ENCODE peak calls at places on chromosomes 7 and 10, in ten cellular contexts. One of them, this sample, is unnamed.

GRCh38 chr10:48390933-48391845 is 84.7 kb downstream of the MAPK8 start:
- DNase-seq in RPMI7951: peak
- DNase-seq in CD8-positive, alpha-beta T cell: no peak
- DNase-seq in NCI-H1048: no peak
- DNase-seq in lung microvascular endothelial cell: no peak
- DNase-seq in heart right ventricle: no peak
- DNase-seq in left lung: no peak
- DNase-seq in GM04504: no peak
- DNase-seq in frontal cortex: no peak
- DNase-seq in T-helper 2 cell: no peak
- DNase-seq in this sample: no peak

GRCh38 chr7:70608229-70608628 is 523.7 kb upstream of the GALNT17 start:
- DNase-seq in RPMI7951: no peak
- DNase-seq in CD8-positive, alpha-beta T cell: no peak
- DNase-seq in NCI-H1048: no peak
- DNase-seq in lung microvascular endothelial cell: no peak
- DNase-seq in heart right ventricle: no peak
- DNase-seq in left lung: no peak
- DNase-seq in GM04504: no peak
- DNase-seq in frontal cortex: no peak
- DNase-seq in T-helper 2 cell: no peak
- DNase-seq in this sample: no peak

GRCh38 chr7:140646931-140647647 is 6.5 kb upstream of the DENND2A start:
- DNase-seq in RPMI7951: peak
- DNase-seq in CD8-positive, alpha-beta T cell: no peak
- DNase-seq in NCI-H1048: no peak
- DNase-seq in lung microvascular endothelial cell: no peak
- DNase-seq in heart right ventricle: peak
- DNase-seq in left lung: no peak
- DNase-seq in GM04504: no peak
- DNase-seq in frontal cortex: no peak
- DNase-seq in T-helper 2 cell: peak
- DNase-seq in this sample: no peak

GRCh38 chr10:125868372-125868975 is 12.6 kb downstream of the DHX32 start:
- DNase-seq in RPMI7951: peak
- DNase-seq in CD8-positive, alpha-beta T cell: no peak
- DNase-seq in NCI-H1048: peak
- DNase-seq in lung microvascular endothelial cell: peak
- DNase-seq in heart right ventricle: no peak
- DNase-seq in left lung: no peak
- DNase-seq in GM04504: peak
- DNase-seq in frontal cortex: no peak
- DNase-seq in T-helper 2 cell: no peak
- DNase-seq in this sample: no peak

GRCh38 chr10:5944389-5945202 is 32.7 kb downstream of the IL15RA start:
- DNase-seq in RPMI7951: peak
- DNase-seq in CD8-positive, alpha-beta T cell: no peak
- DNase-seq in NCI-H1048: no peak
- DNase-seq in lung microvascular endothelial cell: peak
- DNase-seq in heart right ventricle: no peak
- DNase-seq in left lung: no peak
- DNase-seq in GM04504: peak
- DNase-seq in frontal cortex: peak
- DNase-seq in T-helper 2 cell: no peak
- DNase-seq in this sample: no peak

GRCh38 chr7:158277219-158278141 is 310.1 kb downstream of the PTPRN2 start:
- DNase-seq in RPMI7951: no peak
- DNase-seq in CD8-positive, alpha-beta T cell: no peak
- DNase-seq in NCI-H1048: no peak
- DNase-seq in lung microvascular endothelial cell: no peak
- DNase-seq in heart right ventricle: no peak
- DNase-seq in left lung: no peak
- DNase-seq in GM04504: no peak
- DNase-seq in frontal cortex: no peak
- DNase-seq in T-helper 2 cell: no peak
- DNase-seq in this sample: no peak

GRCh38 chr10:59336632-59337031 is 25.7 kb downstream of the FAM13C start:
- DNase-seq in RPMI7951: no peak
- DNase-seq in CD8-positive, alpha-beta T cell: no peak
- DNase-seq in NCI-H1048: no peak
- DNase-seq in lung microvascular endothelial cell: no peak
- DNase-seq in heart right ventricle: no peak
- DNase-seq in left lung: no peak
- DNase-seq in GM04504: peak
- DNase-seq in frontal cortex: no peak
- DNase-seq in T-helper 2 cell: no peak
- DNase-seq in this sample: no peak

GRCh38 chr7:75977741-75978140 is 16.7 kb downstream of the TMEM120A start:
- DNase-seq in RPMI7951: no peak
- DNase-seq in CD8-positive, alpha-beta T cell: no peak
- DNase-seq in NCI-H1048: no peak
- DNase-seq in lung microvascular endothelial cell: no peak
- DNase-seq in heart right ventricle: peak
- DNase-seq in left lung: peak
- DNase-seq in GM04504: no peak
- DNase-seq in frontal cortex: no peak
- DNase-seq in T-helper 2 cell: no peak
- DNase-seq in this sample: no peak

GRCh38 chr10:22854935-22855421 is 72.9 kb upstream of the ARMC3 start:
- DNase-seq in RPMI7951: peak
- DNase-seq in CD8-positive, alpha-beta T cell: no peak
- DNase-seq in NCI-H1048: no peak
- DNase-seq in lung microvascular endothelial cell: no peak
- DNase-seq in heart right ventricle: no peak
- DNase-seq in left lung: no peak
- DNase-seq in GM04504: no peak
- DNase-seq in frontal cortex: no peak
- DNase-seq in T-helper 2 cell: no peak
- DNase-seq in this sample: no peak

GRCh38 chr10:115914475-115914874 is 358.5 kb downstream of the GFRA1 start:
- DNase-seq in RPMI7951: no peak
- DNase-seq in CD8-positive, alpha-beta T cell: no peak
- DNase-seq in NCI-H1048: no peak
- DNase-seq in lung microvascular endothelial cell: no peak
- DNase-seq in heart right ventricle: no peak
- DNase-seq in left lung: no peak
- DNase-seq in GM04504: no peak
- DNase-seq in frontal cortex: no peak
- DNase-seq in T-helper 2 cell: no peak
- DNase-seq in this sample: no peak

GRCh38 chr10:35613597-35614226 is 8.6 kb downstream of the GJD4 start:
- DNase-seq in RPMI7951: peak
- DNase-seq in CD8-positive, alpha-beta T cell: no peak
- DNase-seq in NCI-H1048: no peak
- DNase-seq in lung microvascular endothelial cell: peak
- DNase-seq in heart right ventricle: no peak
- DNase-seq in left lung: no peak
- DNase-seq in GM04504: no peak
- DNase-seq in frontal cortex: no peak
- DNase-seq in T-helper 2 cell: no peak
- DNase-seq in this sample: no peak

GRCh38 chr10:1652151-1652550 is 85.2 kb downstream of the ADARB2 start:
- DNase-seq in RPMI7951: no peak
- DNase-seq in CD8-positive, alpha-beta T cell: no peak
- DNase-seq in NCI-H1048: no peak
- DNase-seq in lung microvascular endothelial cell: no peak
- DNase-seq in heart right ventricle: no peak
- DNase-seq in left lung: no peak
- DNase-seq in GM04504: no peak
- DNase-seq in frontal cortex: no peak
- DNase-seq in T-helper 2 cell: no peak
- DNase-seq in this sample: no peak

GRCh38 chr7:923108-924041 is 31.1 kb downstream of the ADAP1 start:
- DNase-seq in RPMI7951: peak
- DNase-seq in CD8-positive, alpha-beta T cell: peak
- DNase-seq in NCI-H1048: no peak
- DNase-seq in lung microvascular endothelial cell: no peak
- DNase-seq in heart right ventricle: peak
- DNase-seq in left lung: peak
- DNase-seq in GM04504: no peak
- DNase-seq in frontal cortex: no peak
- DNase-seq in T-helper 2 cell: peak
- DNase-seq in this sample: peak

GRCh38 chr10:119412244-119412750 is 130.2 kb downstream of the RGS10 start:
- DNase-seq in RPMI7951: peak
- DNase-seq in CD8-positive, alpha-beta T cell: no peak
- DNase-seq in NCI-H1048: no peak
- DNase-seq in lung microvascular endothelial cell: peak
- DNase-seq in heart right ventricle: peak
- DNase-seq in left lung: peak
- DNase-seq in GM04504: no peak
- DNase-seq in frontal cortex: peak
- DNase-seq in T-helper 2 cell: no peak
- DNase-seq in this sample: peak

GRCh38 chr10:6247041-6247712 is 44.4 kb downstream of the PFKFB3 start:
- DNase-seq in RPMI7951: no peak
- DNase-seq in CD8-positive, alpha-beta T cell: no peak
- DNase-seq in NCI-H1048: no peak
- DNase-seq in lung microvascular endothelial cell: peak
- DNase-seq in heart right ventricle: no peak
- DNase-seq in left lung: no peak
- DNase-seq in GM04504: no peak
- DNase-seq in frontal cortex: peak
- DNase-seq in T-helper 2 cell: no peak
- DNase-seq in this sample: no peak

GRCh38 chr10:19654576-19654975 is 161.7 kb upstream of the PLXDC2 start:
- DNase-seq in RPMI7951: peak
- DNase-seq in CD8-positive, alpha-beta T cell: no peak
- DNase-seq in NCI-H1048: no peak
- DNase-seq in lung microvascular endothelial cell: no peak
- DNase-seq in heart right ventricle: no peak
- DNase-seq in left lung: no peak
- DNase-seq in GM04504: no peak
- DNase-seq in frontal cortex: no peak
- DNase-seq in T-helper 2 cell: no peak
- DNase-seq in this sample: no peak

GRCh38 chr10:73456187-73456890 is 23.0 kb upstream of the MSS51 start:
- DNase-seq in RPMI7951: no peak
- DNase-seq in CD8-positive, alpha-beta T cell: no peak
- DNase-seq in NCI-H1048: no peak
- DNase-seq in lung microvascular endothelial cell: no peak
- DNase-seq in heart right ventricle: no peak
- DNase-seq in left lung: no peak
- DNase-seq in GM04504: no peak
- DNase-seq in frontal cortex: no peak
- DNase-seq in T-helper 2 cell: no peak
- DNase-seq in this sample: no peak